ENCODE peak calls at places on chromosomes 7 and 10, in four cellular contexts. One of them, this sample, is unnamed.

GRCh38 chr7:93779115-93779514 is 111.4 kb downstream of the TFPI2 start:
- DNase-seq in GM12878: no peak
- DNase-seq in upper lobe of left lung: no peak
- DNase-seq in sigmoid colon: no peak
- DNase-seq in this sample: no peak

GRCh38 chr10:8404721-8405120 is 350.2 kb downstream of the GATA3 start:
- DNase-seq in GM12878: peak; percentile 21
- DNase-seq in sigmoid colon: no peak
- DNase-seq in upper lobe of left lung: no peak
- DNase-seq in this sample: no peak

GRCh38 chr7:85695041-85695990 is 508.5 kb upstream of the SEMA3D start:
- DNase-seq in GM12878: no peak
- DNase-seq in upper lobe of left lung: no peak
- DNase-seq in sigmoid colon: no peak
- DNase-seq in this sample: no peak

GRCh38 chr7:131154380-131154779 is 173.3 kb upstream of the MKLN1 start:
- DNase-seq in upper lobe of left lung: no peak
- DNase-seq in sigmoid colon: no peak
- DNase-seq in GM12878: no peak
- DNase-seq in this sample: no peak

GRCh38 chr7:50580053-50580452 is 14.8 kb upstream of the DDC start:
- DNase-seq in sigmoid colon: no peak
- DNase-seq in GM12878: no peak
- DNase-seq in upper lobe of left lung: no peak
- DNase-seq in this sample: no peak

GRCh38 chr7:108001759-108002725 is 919 bp downstream of the LAMB1 start:
- DNase-seq in upper lobe of left lung: no peak
- DNase-seq in sigmoid colon: peak; percentile 73
- DNase-seq in GM12878: no peak
- DNase-seq in this sample: no peak

GRCh38 chr10:57018452-57018851 is 657.4 kb upstream of the ZWINT start:
- DNase-seq in upper lobe of left lung: no peak
- DNase-seq in sigmoid colon: no peak
- DNase-seq in GM12878: no peak
- DNase-seq in this sample: no peak

GRCh38 chr7:3230908-3231307 is 70.1 kb upstream of the SDK1 start:
- DNase-seq in sigmoid colon: no peak
- DNase-seq in GM12878: no peak
- DNase-seq in upper lobe of left lung: no peak
- DNase-seq in this sample: no peak

GRCh38 chr7:21572331-21572730 is 29.5 kb downstream of the DNAH11 start:
- DNase-seq in GM12878: no peak
- DNase-seq in sigmoid colon: no peak
- DNase-seq in upper lobe of left lung: no peak
- DNase-seq in this sample: no peak

GRCh38 chr7:96321041-96321669 is 743 bp downstream of the SLC25A13 start:
- DNase-seq in sigmoid colon: peak; percentile 93
- DNase-seq in GM12878: peak; percentile 28
- DNase-seq in upper lobe of left lung: peak; percentile 91
- DNase-seq in this sample: peak; percentile 86

GRCh38 chr10:119149723-119150122 is 15.8 kb downstream of the SFXN4 start:
- DNase-seq in GM12878: no peak
- DNase-seq in upper lobe of left lung: no peak
- DNase-seq in sigmoid colon: peak; percentile 40
- DNase-seq in this sample: no peak

GRCh38 chr7:7183061-7183832 is 903 bp downstream of the C1GALT1 start:
- DNase-seq in sigmoid colon: peak; percentile 72
- DNase-seq in GM12878: no peak
- DNase-seq in upper lobe of left lung: peak; percentile 82
- DNase-seq in this sample: no peak

GRCh38 chr7:69395072-69395714 is 203.1 kb upstream of the AUTS2 start:
- DNase-seq in sigmoid colon: no peak
- DNase-seq in GM12878: no peak
- DNase-seq in upper lobe of left lung: no peak
- DNase-seq in this sample: no peak

GRCh38 chr10:53223846-53224245 is 451.3 kb upstream of the MBL2 start:
- DNase-seq in GM12878: no peak
- DNase-seq in sigmoid colon: no peak
- DNase-seq in upper lobe of left lung: no peak
- DNase-seq in this sample: no peak

GRCh38 chr10:86678999-86679792 is 10.9 kb downstream of the LDB3 start:
- DNase-seq in GM12878: peak; percentile 7
- DNase-seq in upper lobe of left lung: no peak
- DNase-seq in sigmoid colon: no peak
- DNase-seq in this sample: peak; percentile 67

GRCh38 chr7:37932993-37933392 is 12.6 kb downstream of the EPDR1 start:
- DNase-seq in GM12878: no peak
- DNase-seq in upper lobe of left lung: no peak
- DNase-seq in sigmoid colon: no peak
- DNase-seq in this sample: no peak

GRCh38 chr10:127293640-127294039 is 97.2 kb upstream of the INSYN2A start:
- DNase-seq in sigmoid colon: no peak
- DNase-seq in upper lobe of left lung: no peak
- DNase-seq in GM12878: no peak
- DNase-seq in this sample: no peak

GRCh38 chr10:4051011-4051407 is 266.0 kb upstream of the KLF6 start:
- DNase-seq in sigmoid colon: peak; percentile 90
- DNase-seq in GM12878: no peak
- DNase-seq in upper lobe of left lung: no peak
- DNase-seq in this sample: no peak

GRCh38 chr7:157786375-157787274 is 449.8 kb downstream of the DNAJB6 start:
- DNase-seq in GM12878: no peak
- DNase-seq in upper lobe of left lung: no peak
- DNase-seq in sigmoid colon: no peak
- DNase-seq in this sample: no peak

GRCh38 chr10:57776688-57777432 is 490.8 kb downstream of the IPMK start:
- DNase-seq in GM12878: no peak
- DNase-seq in sigmoid colon: no peak
- DNase-seq in upper lobe of left lung: no peak
- DNase-seq in this sample: no peak

GRCh38 chr7:52107355-52107754 is 790.7 kb upstream of the COBL start:
- DNase-seq in sigmoid colon: no peak
- DNase-seq in GM12878: no peak
- DNase-seq in upper lobe of left lung: no peak
- DNase-seq in this sample: no peak

GRCh38 chr10:9012312-9012711 is 957.8 kb downstream of the GATA3 start:
- DNase-seq in GM12878: no peak
- DNase-seq in sigmoid colon: no peak
- DNase-seq in upper lobe of left lung: no peak
- DNase-seq in this sample: no peak

GRCh38 chr7:22802426-22802825 is 20.2 kb downstream of the TOMM7 start:
- DNase-seq in upper lobe of left lung: no peak
- DNase-seq in sigmoid colon: no peak
- DNase-seq in GM12878: no peak
- DNase-seq in this sample: no peak

GRCh38 chr7:81514546-81514945 is 255.3 kb downstream of the HGF start:
- DNase-seq in sigmoid colon: no peak
- DNase-seq in GM12878: no peak
- DNase-seq in upper lobe of left lung: no peak
- DNase-seq in this sample: no peak

GRCh38 chr7:150322833-150323681 is at the start of the genes ACTR3C and LRRC61:
- DNase-seq in sigmoid colon: no peak
- DNase-seq in upper lobe of left lung: peak; percentile 72
- DNase-seq in GM12878: no peak
- DNase-seq in this sample: no peak

GRCh38 chr7:123154231-123154860 is 45.4 kb downstream of the SLC13A1 start:
- DNase-seq in upper lobe of left lung: peak; percentile 73
- DNase-seq in GM12878: peak; percentile 43
- DNase-seq in sigmoid colon: peak; percentile 71
- DNase-seq in this sample: peak; percentile 38

GRCh38 chr7:129841465-129841864 is 111.3 kb downstream of the UBE2H start:
- DNase-seq in sigmoid colon: no peak
- DNase-seq in GM12878: no peak
- DNase-seq in upper lobe of left lung: no peak
- DNase-seq in this sample: peak; percentile 73

GRCh38 chr10:28072573-28072972 is 73.7 kb upstream of the ODAD2 start:
- DNase-seq in upper lobe of left lung: no peak
- DNase-seq in GM12878: no peak
- DNase-seq in sigmoid colon: no peak
- DNase-seq in this sample: no peak

GRCh38 chr10:35352508-35352907 is 16.2 kb downstream of the CCNY start:
- DNase-seq in upper lobe of left lung: no peak
- DNase-seq in sigmoid colon: no peak
- DNase-seq in GM12878: no peak
- DNase-seq in this sample: no peak

GRCh38 chr7:103824251-103824650 is 165.2 kb downstream of the RELN start:
- DNase-seq in GM12878: no peak
- DNase-seq in sigmoid colon: no peak
- DNase-seq in upper lobe of left lung: no peak
- DNase-seq in this sample: no peak

GRCh38 chr7:2508327-2509231 is 11.0 kb upstream of the LFNG start:
- DNase-seq in GM12878: no peak
- DNase-seq in upper lobe of left lung: peak; percentile 57
- DNase-seq in sigmoid colon: peak; percentile 84
- DNase-seq in this sample: peak; percentile 83

GRCh38 chr10:113572520-113573290 is 19.9 kb downstream of the HABP2 start:
- DNase-seq in upper lobe of left lung: no peak
- DNase-seq in GM12878: no peak
- DNase-seq in sigmoid colon: no peak
- DNase-seq in this sample: no peak

DNA sequence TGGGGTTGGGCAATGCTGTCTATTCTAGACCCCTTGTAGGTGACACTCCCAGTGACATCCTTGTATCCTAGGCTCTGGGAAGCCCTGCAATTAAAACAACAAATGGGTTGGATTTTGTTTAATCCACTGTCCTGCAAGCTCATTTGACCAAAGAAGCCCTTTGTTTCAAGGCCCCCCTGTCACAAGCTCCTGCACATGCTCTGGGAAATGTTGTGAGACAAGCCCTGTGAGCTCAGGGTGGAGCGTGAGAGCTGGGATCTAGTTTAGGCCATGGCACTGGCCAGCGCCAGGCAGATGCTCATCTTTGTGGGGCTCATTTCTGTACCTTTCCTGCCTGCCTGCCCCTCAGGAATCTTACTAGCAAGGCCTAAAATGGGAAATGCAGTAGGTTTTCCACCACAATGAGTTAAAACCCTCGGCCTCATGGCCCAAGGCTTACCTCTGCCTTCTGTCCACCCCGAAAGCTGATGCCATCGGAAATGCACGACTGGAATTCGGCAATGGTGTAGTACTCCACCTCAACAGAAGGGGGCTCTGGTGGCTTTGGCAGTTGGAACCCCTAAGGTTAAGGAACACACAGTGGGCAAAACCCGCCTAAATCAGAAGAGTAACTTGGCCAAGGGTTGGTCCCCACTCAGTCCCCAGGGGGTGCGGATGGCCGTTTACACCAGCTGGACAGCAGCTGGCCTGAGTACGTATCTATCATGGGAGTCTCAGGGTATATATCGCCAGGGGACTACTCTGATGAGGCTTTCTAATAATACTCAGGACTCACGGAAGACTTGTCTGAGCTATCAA is 112.1 kb downstream of the NEURL1 start:
- DNase-seq in sigmoid colon: peak; percentile 83
- DNase-seq in upper lobe of left lung: no peak
- DNase-seq in GM12878: no peak
- DNase-seq in this sample: peak; percentile 45
- TF ChIP-seq POLR2AphosphoS5 in sigmoid colon: peak; percentile 5
- TF ChIP-seq POLR2AphosphoS5 in upper lobe of left lung: no peak
- TF ChIP-seq POLR2AphosphoS5 in GM12878: no peak
- TF ChIP-seq POLR2AphosphoS5 in this sample: no peak

GRCh38 chr10:90879062-90879461 is 7.3 kb downstream of the RPP30 start:
- DNase-seq in GM12878: no peak
- DNase-seq in upper lobe of left lung: no peak
- DNase-seq in sigmoid colon: no peak
- DNase-seq in this sample: no peak

GRCh38 chr10:90888387-90888786 is 16.6 kb downstream of the RPP30 start:
- DNase-seq in GM12878: no peak
- DNase-seq in sigmoid colon: no peak
- DNase-seq in upper lobe of left lung: no peak
- DNase-seq in this sample: no peak

GRCh38 chr10:90885176-90885575 is 13.4 kb downstream of the RPP30 start:
- DNase-seq in sigmoid colon: no peak
- DNase-seq in GM12878: no peak
- DNase-seq in upper lobe of left lung: no peak
- DNase-seq in this sample: no peak

GRCh38 chr10:90887555-90887954 is 15.8 kb downstream of the RPP30 start:
- DNase-seq in GM12878: no peak
- DNase-seq in upper lobe of left lung: no peak
- DNase-seq in sigmoid colon: no peak
- DNase-seq in this sample: no peak

GRCh38 chr10:90884414-90884813 is 12.6 kb downstream of the RPP30 start:
- DNase-seq in GM12878: no peak
- DNase-seq in sigmoid colon: no peak
- DNase-seq in upper lobe of left lung: no peak
- DNase-seq in this sample: no peak
- H3K4me3 ChIP-seq in GM12878: no peak overlapping the region
- H3K4me3 ChIP-seq in sigmoid colon: no peak overlapping the region
- H3K4me3 ChIP-seq in upper lobe of left lung: no peak overlapping the region
- H3K4me3 ChIP-seq in this sample: no peak overlapping the region

GRCh38 chr7:104936546-104936945 is 77.5 kb upstream of the KMT2E start:
- DNase-seq in sigmoid colon: no peak
- DNase-seq in GM12878: no peak
- DNase-seq in upper lobe of left lung: no peak
- DNase-seq in this sample: no peak
- TF ChIP-seq POLR2AphosphoS5 in sigmoid colon: no peak
- TF ChIP-seq POLR2AphosphoS5 in GM12878: no peak
- TF ChIP-seq POLR2AphosphoS5 in upper lobe of left lung: no peak
- TF ChIP-seq POLR2AphosphoS5 in this sample: no peak

GRCh38 chr10:79346388-79347225 is 662 bp upstream of the PPIF start:
- DNase-seq in upper lobe of left lung: no peak
- DNase-seq in GM12878: no peak
- DNase-seq in sigmoid colon: peak; percentile 71
- DNase-seq in this sample: no peak
- H3K4me3 ChIP-seq in upper lobe of left lung: peak overlapping the region; percentile 61
- H3K4me3 ChIP-seq in GM12878: peak overlapping the region; percentile 35
- H3K4me3 ChIP-seq in sigmoid colon: no peak overlapping the region
- H3K4me3 ChIP-seq in this sample: no peak overlapping the region

GRCh38 chr7:101251871-101252659 is 7.2 kb upstream of the FIS1 start:
- DNase-seq in GM12878: peak; percentile 93
- DNase-seq in sigmoid colon: peak; percentile 98
- DNase-seq in upper lobe of left lung: peak; percentile 99
- DNase-seq in this sample: peak; percentile 96
- TF ChIP-seq POLR2AphosphoS5 in GM12878: peak; percentile 86
- TF ChIP-seq POLR2AphosphoS5 in sigmoid colon: peak; percentile 80
- TF ChIP-seq POLR2AphosphoS5 in upper lobe of left lung: peak; percentile 78
- TF ChIP-seq POLR2AphosphoS5 in this sample: peak; percentile 71

GRCh38 chr7:1175967-1176851 is 16.2 kb upstream of the ZFAND2A start:
- DNase-seq in upper lobe of left lung: peak; percentile 88
- DNase-seq in GM12878: peak; percentile 26
- DNase-seq in sigmoid colon: peak; percentile 88
- DNase-seq in this sample: no peak
- H3K4me3 ChIP-seq in upper lobe of left lung: peak overlapping the region; percentile 23
- H3K4me3 ChIP-seq in GM12878: peak overlapping the region; percentile 19
- H3K4me3 ChIP-seq in sigmoid colon: no peak overlapping the region
- H3K4me3 ChIP-seq in this sample: no peak overlapping the region

DNA sequence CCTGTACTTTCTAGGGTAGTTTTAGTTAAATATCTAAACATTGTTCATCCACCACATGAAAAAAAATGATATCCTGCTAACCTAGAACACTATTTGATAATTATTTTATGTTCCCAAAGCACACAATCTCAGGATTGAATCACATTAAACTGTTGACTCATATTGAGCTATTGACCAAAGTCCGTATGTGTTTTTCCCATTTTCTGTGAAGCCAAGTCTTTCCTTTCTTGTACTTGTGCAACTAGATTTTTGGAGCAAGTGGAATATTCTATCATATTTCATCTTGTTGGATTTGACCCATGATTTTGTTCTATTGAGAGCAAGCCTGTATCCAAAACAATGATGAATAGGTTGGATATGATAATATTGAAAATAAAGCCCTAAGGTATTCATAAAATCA is 164.6 kb downstream of the SKAP2 start:
- DNase-seq in sigmoid colon: no peak
- DNase-seq in upper lobe of left lung: no peak
- DNase-seq in GM12878: no peak
- DNase-seq in this sample: no peak
- TF ChIP-seq POLR2AphosphoS5 in sigmoid colon: no peak
- TF ChIP-seq POLR2AphosphoS5 in upper lobe of left lung: no peak
- TF ChIP-seq POLR2AphosphoS5 in GM12878: no peak
- TF ChIP-seq POLR2AphosphoS5 in this sample: no peak

This sample was measured in HL-60.